ENCODE peak calls at places on chromosomes 2 and 18, in six cellular contexts. Z is body of pancreas, L is cardiac muscle cell, P is breast epithelium, S is AG04450, Q is uterus. D is an unnamed sample.

GRCh38 chr18:72541871-72542690 is 2.1 kb downstream of the CBLN2 start:
- DNase-seq in S (no peak), Q (no peak), L (no peak), Z (no peak), P (no peak), D (no peak)

GRCh38 chr18:32424696-32425095 is 46.0 kb downstream of the GAREM1 start:
- DNase-seq in Q (peak), S (no peak), Z (no peak), L (peak), P (no peak), D (no peak)

GRCh38 chr2:24527536-24527935 is 36.5 kb downstream of the NCOA1 start:
- DNase-seq in L (no peak), Q (no peak), P (no peak), Z (no peak), S (no peak), D (no peak)

GRCh38 chr2:179571141-179571713 is 290.2 kb downstream of the ZNF385B start:
- DNase-seq in P (no peak), Q (no peak), L (no peak), S (no peak), Z (no peak), D (no peak)

GRCh38 chr2:189661957-189662321 is 680 bp downstream of the ASNSD1 start:
- DNase-seq in S (no peak), P (no peak), Z (no peak), Q (no peak), L (no peak), D (no peak)

GRCh38 chr18:76518543-76519155 is 23.6 kb upstream of the ZNF516 start:
- DNase-seq in Z (no peak), L (peak), S (no peak), P (no peak), Q (peak), D (no peak)

GRCh38 chr2:168449419-168449818 is 6.7 kb upstream of the CERS6 start:
- DNase-seq in S (no peak), P (no peak), Z (no peak), Q (no peak), L (peak), D (no peak)

GRCh38 chr2:100246163-100247145 is 75.8 kb downstream of the LONRF2 start:
- DNase-seq in Q (no peak), S (no peak), L (no peak), P (no peak), Z (no peak), D (no peak)

GRCh38 chr18:46335551-46336059 is 231.4 kb downstream of the HAUS1 start:
- DNase-seq in Z (no peak), Q (no peak), S (no peak), L (peak), P (no peak), D (no peak)

GRCh38 chr2:177772529-177772928 is 300.0 kb downstream of the PDE11A start:
- DNase-seq in L (peak), S (no peak), P (no peak), Q (no peak), Z (no peak), D (no peak)

DNA sequence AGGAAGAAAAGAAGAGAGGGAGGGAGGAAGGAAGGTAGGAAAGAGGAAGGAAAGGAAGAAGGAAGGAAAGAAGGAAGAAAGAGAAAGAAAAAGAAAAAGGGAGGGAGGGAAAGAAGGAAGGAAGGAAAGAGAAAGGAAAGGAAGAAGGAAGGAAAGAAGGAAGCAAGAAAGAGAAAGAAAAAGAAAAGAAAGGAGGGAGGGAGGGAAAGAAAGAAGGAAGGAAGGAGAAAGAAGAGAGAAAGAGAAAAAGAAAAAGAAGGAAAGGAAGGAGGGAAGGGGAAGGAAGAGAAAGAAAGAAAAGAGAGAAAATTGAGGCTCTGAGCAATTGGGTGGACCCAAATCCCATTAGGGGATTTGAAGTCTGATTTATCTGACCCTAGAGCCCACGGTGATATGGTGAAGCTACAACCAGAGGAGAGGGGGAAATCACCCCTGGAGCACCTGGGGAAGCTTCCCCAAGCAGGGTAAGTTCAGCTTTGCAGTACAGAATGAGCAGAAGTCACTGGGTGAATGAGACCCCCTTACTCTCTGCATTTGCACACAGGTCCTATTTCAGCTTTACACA is 177.6 kb upstream of the BCL2L11 start:
- DNase-seq in P (no peak), L (no peak), Q (no peak), Z (no peak), S (no peak), D (no peak)
- TF ChIP-seq CTCF in P (no peak), L (no peak), Q (no peak), Z (no peak), S (no peak), D (no peak)

GRCh38 chr2:160019374-160020098 is 42.9 kb downstream of the PLA2R1 start:
- DNase-seq in Z (no peak), L (no peak), Q (no peak), P (no peak), S (no peak), D (no peak)

GRCh38 chr2:160022162-160022561 is 40.3 kb downstream of the PLA2R1 start:
- DNase-seq in Q (no peak), L (no peak), Z (no peak), S (no peak), P (no peak), D (no peak)
- TF ChIP-seq CTCF in Q (no peak), L (peak), Z (no peak), S (peak), P (no peak), D (peak)

DNA sequence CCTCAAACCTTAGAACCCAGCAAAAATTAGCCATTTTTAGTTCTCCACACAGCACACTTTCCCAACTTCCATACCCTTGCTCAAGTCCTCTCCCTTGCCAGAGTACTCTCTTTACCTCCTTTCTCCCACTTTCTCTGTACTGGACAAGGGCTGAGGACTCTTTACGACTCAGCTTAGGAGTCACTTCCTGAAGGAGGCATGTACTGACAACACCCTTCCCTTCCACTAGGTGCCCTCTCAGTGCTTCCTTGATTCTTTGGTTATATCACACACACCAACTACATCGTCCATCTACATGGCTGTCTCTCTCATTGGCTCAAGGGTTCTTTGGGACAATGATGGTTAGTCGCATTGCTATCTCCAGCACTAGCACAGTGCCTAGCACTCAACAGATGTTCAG is 5.2 kb upstream of the C18orf63 start:
- DNase-seq in S (no peak), Q (no peak), Z (no peak), P (no peak), L (peak), D (no peak)
- TF ChIP-seq CTCF in S (peak), Q (no peak), Z (peak), P (no peak), L (peak), D (peak)

GRCh38 chr18:48408111-48408726 is 964 bp downstream of the ZBTB7C start:
- DNase-seq in P (peak), Z (no peak), Q (no peak), L (no peak), S (no peak), D (peak)

GRCh38 chr18:48410095-48410920 is 1.1 kb upstream of the ZBTB7C start:
- DNase-seq in L (peak), Z (peak), Q (peak), S (peak), P (peak), D (peak)

GRCh38 chr18:48408727-48409590 is at the start of gene ZBTB7C:
- DNase-seq in P (no peak), Q (no peak), Z (peak), L (peak), S (no peak), D (no peak)

GRCh38 chr18:48409591-48410094 is 460 bp upstream of the ZBTB7C start:
- DNase-seq in Z (no peak), S (no peak), Q (no peak), P (peak), L (no peak), D (no peak)

DNA sequence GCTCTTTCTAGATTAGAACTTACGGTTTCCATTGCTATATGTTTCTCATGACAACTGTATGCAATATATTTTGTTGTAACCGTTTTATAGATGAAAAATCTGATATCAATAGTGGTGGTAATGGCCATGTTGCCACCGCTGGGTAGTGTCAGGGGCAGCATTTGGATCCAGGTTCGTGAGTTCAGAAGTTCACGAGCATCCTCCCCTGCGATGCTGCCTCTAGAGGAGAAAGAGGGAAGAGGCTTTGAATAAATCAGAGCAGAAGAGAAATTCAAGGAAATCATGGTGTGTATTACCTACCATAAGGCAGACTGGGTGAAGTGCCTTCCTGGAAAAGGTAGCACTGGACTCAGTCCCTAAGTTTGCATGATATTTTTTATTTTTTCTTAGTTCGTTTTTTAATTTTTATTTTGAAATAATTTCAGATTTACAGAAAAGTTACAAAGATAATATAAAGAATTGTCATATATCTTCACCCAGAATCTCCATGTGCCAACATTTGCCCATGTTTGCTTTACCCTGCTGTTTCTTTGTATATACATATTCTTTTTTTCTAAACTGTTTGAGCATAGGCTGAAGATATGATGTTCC is 3.3 kb upstream of the ZBTB7C start:
- DNase-seq in P (no peak), Q (no peak), L (peak), Z (no peak), S (no peak), D (no peak)
- TF ChIP-seq CTCF in P (peak), Q (peak), L (peak), Z (peak), S (peak), D (peak)

D was measured in LNCaP clone FGC.